ENCODE peak calls at places on chromosomes 5 and 9, in six cellular contexts. M, V, F, Y, I and B are unnamed samples.

GRCh38 chr9:1978941-1979340 is 36.2 kb upstream of the SMARCA2 start:
- DNase-seq in M (no peak), V (no peak), F (no peak), Y (no peak), I (no peak), B (peak)

GRCh38 chr5:172010278-172010677 is 3.8 kb upstream of the FBXW11 start:
- DNase-seq in M (no peak), V (no peak), F (no peak), Y (no peak), I (peak), B (no peak)

GRCh38 chr5:132046915-132047314 is 13.5 kb upstream of the IL3 start:
- DNase-seq in M (no peak), V (no peak), F (no peak), Y (no peak), I (no peak), B (no peak)

GRCh38 chr5:7592910-7593309 is 197.0 kb downstream of the ADCY2 start:
- DNase-seq in M (no peak), V (no peak), F (no peak), Y (no peak), I (peak), B (no peak)

GRCh38 chr5:122921826-122922225 is 76.4 kb downstream of the SNX24 start:
- DNase-seq in M (no peak), V (no peak), F (no peak), Y (no peak), I (no peak), B (peak)

GRCh38 chr9:126708178-126708577 is 94.5 kb downstream of the LMX1B start:
- DNase-seq in M (no peak), V (peak), F (peak), Y (no peak), I (no peak), B (no peak)

GRCh38 chr5:93580387-93581100 is 475 bp downstream of the NR2F1-AS1 start:
- DNase-seq in M (no peak), V (no peak), F (no peak), Y (no peak), I (peak), B (no peak)

GRCh38 chr5:147892696-147893296 is 13.5 kb downstream of the C5orf46 start:
- DNase-seq in M (no peak), V (peak), F (no peak), Y (no peak), I (no peak), B (no peak)

GRCh38 chr5:108801776-108802175 is 54.1 kb downstream of the FER start:
- DNase-seq in M (no peak), V (no peak), F (no peak), Y (no peak), I (peak), B (peak)

DNA sequence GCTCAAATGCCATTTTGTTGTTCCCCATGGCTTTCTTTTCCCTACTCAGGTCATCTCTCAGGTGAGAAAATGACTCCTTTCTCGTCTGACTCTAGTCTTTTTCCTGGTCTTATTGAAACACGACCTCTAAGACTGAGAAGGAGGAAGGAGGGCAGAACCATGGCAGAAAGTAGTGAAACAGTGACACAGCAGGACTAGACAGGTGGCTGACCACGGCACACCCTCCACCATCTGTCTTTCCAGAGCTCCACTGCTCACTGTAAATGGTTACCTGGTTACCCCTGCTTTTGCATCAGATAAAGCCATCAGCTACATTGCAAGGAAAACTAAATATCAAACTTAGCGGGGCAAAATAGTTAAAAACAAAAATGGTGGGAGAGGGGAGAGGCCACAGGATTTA is 30.9 kb downstream of the NR4A3 start:
- DNase-seq in M (no peak), V (no peak), F (no peak), Y (no peak), I (no peak), B (no peak)
- H3K4me3 ChIP-seq in M (no peak), V (no peak), F (no peak), Y (no peak), I (no peak), B (no peak)

GRCh38 chr5:150538007-150538917 is 30.3 kb downstream of the NDST1 start:
- DNase-seq in M (no peak), V (no peak), F (no peak), Y (no peak), I (no peak), B (no peak)
- TF ChIP-seq CTCF in M (no peak), V (no peak), F (no peak), Y (no peak), I (no peak), B (no peak)

GRCh38 chr9:219670-220365 is 5.2 kb downstream of the DOCK8 start:
- DNase-seq in M (no peak), V (no peak), F (no peak), Y (no peak), I (no peak), B (no peak)

GRCh38 chr9:212265-212664 is 2.4 kb upstream of the DOCK8 start:
- DNase-seq in M (no peak), V (no peak), F (no peak), Y (no peak), I (no peak), B (no peak)

GRCh38 chr9:214488-215448 is at the start of gene DOCK8:
- DNase-seq in M (peak), V (peak), F (peak), Y (peak), I (peak), B (no peak)

GRCh38 chr9:211557-211956 is 3.1 kb upstream of the DOCK8 start:
- DNase-seq in M (no peak), V (no peak), F (no peak), Y (no peak), I (no peak), B (no peak)

GRCh38 chr9:215631-216155 is 1.0 kb downstream of the DOCK8 start:
- DNase-seq in M (no peak), V (no peak), F (no peak), Y (no peak), I (no peak), B (no peak)
- H3K4me3 ChIP-seq in M (peak), V (no peak), F (peak), Y (peak), I (peak), B (no peak)

GRCh38 chr5:160968480-160968879 is 116.5 kb upstream of the ATP10B start:
- DNase-seq in M (no peak), V (no peak), F (no peak), Y (no peak), I (no peak), B (no peak)

GRCh38 chr5:160970605-160971191 is 118.7 kb upstream of the ATP10B start:
- DNase-seq in M (no peak), V (no peak), F (no peak), Y (no peak), I (no peak), B (no peak)
- TF ChIP-seq CTCF in M (peak), V (no peak), F (no peak), Y (peak), I (no peak), B (peak)

GRCh38 chr5:149932445-149933350 is 11.9 kb downstream of the PDE6A start:
- DNase-seq in M (no peak), V (no peak), F (no peak), Y (no peak), I (peak), B (no peak)
- H3K4me3 ChIP-seq in M (no peak), V (no peak), F (no peak), Y (no peak), I (peak), B (peak)